ENCODE peak calls at places on chromosomes 7 and 10, in six cellular contexts. L is AG08395; K is effector CD4-positive, alpha-beta T cell; W is activated naive CD4-positive, alpha-beta T cell; D is GM04504; H is T-helper 2 cell. X is an unnamed sample.

GRCh38 chr7:41275255-41275654 is 427.6 kb downstream of the INHBA start:
- DNase-seq in L (no peak), K (no peak), W (no peak), D (no peak), H (no peak), X (no peak)

GRCh38 chr7:27700501-27700900 is 37.8 kb upstream of the HIBADH start:
- DNase-seq in L (no peak), K (no peak), W (no peak), D (no peak), H (no peak), X (no peak)

GRCh38 chr7:43726466-43726865 is 2.9 kb downstream of the COA1 start:
- DNase-seq in L (no peak), K (no peak), W (no peak), D (no peak), H (no peak), X (no peak)

GRCh38 chr10:113064039-113064438 is 114.0 kb downstream of the TCF7L2 start:
- DNase-seq in L (no peak), K (no peak), W (no peak), D (no peak), H (no peak), X (no peak)

GRCh38 chr10:98374176-98374969 is 40.6 kb downstream of the PYROXD2 start:
- DNase-seq in L (peak; percentile 71), K (no peak), W (no peak), D (no peak), H (no peak), X (no peak)

GRCh38 chr10:86366033-86366901 is at the start of gene GRID1:
- DNase-seq in L (peak; percentile 37), K (no peak), W (no peak), D (no peak), H (no peak), X (no peak)

GRCh38 chr10:103888113-103888841 is 29.7 kb downstream of the STN1 start:
- DNase-seq in L (peak; percentile 72), K (no peak), W (no peak), D (no peak), H (peak; percentile 72), X (peak; percentile 75)

GRCh38 chr10:84715911-84716310 is 387.5 kb downstream of the CCSER2 start:
- DNase-seq in L (no peak), K (no peak), W (no peak), D (no peak), H (peak; percentile 27), X (peak; percentile 22)

GRCh38 chr7:16841681-16842080 is 36.9 kb upstream of the AGR2 start:
- DNase-seq in L (peak; percentile 31), K (no peak), W (no peak), D (no peak), H (no peak), X (no peak)

GRCh38 chr7:143415696-143416095 is 7.0 kb upstream of the EPHA1 start:
- DNase-seq in L (no peak), K (no peak), W (no peak), D (no peak), H (no peak), X (no peak)

GRCh38 chr10:1015688-1016087 is 10.0 kb downstream of the IDI2 start:
- DNase-seq in L (no peak), K (no peak), W (no peak), D (no peak), H (no peak), X (no peak)

GRCh38 chr7:42198974-42199668 is 37.9 kb downstream of the GLI3 start:
- DNase-seq in L (peak; percentile 74), K (no peak), W (no peak), D (peak; percentile 79), H (peak; percentile 20), X (no peak)

GRCh38 chr10:17787087-17787942 is 21.8 kb upstream of the MRC1 start:
- DNase-seq in L (peak; percentile 84), K (no peak), W (no peak), D (peak; percentile 80), H (no peak), X (peak; percentile 91)

GRCh38 chr7:28291559-28291958 is 111.0 kb upstream of the JAZF1 start:
- DNase-seq in L (no peak), K (no peak), W (no peak), D (no peak), H (no peak), X (no peak)

GRCh38 chr7:78783179-78783962 is 670.1 kb downstream of the MAGI2 start:
- DNase-seq in L (no peak), K (no peak), W (no peak), D (no peak), H (no peak), X (no peak)

GRCh38 chr7:70925411-70926115 is 206.4 kb upstream of the GALNT17 start:
- DNase-seq in L (no peak), K (no peak), W (no peak), D (no peak), H (no peak), X (no peak)

GRCh38 chr7:100892364-100893317 is 3.0 kb downstream of the ACHE start:
- DNase-seq in L (no peak), K (no peak), W (no peak), D (no peak), H (no peak), X (no peak)

GRCh38 chr10:29535012-29535777 is 99.6 kb downstream of the SVIL start:
- DNase-seq in L (peak; percentile 90), K (no peak), W (no peak), D (peak; percentile 74), H (no peak), X (peak; percentile 22)

GRCh38 chr7:130113887-130114286 is 43.6 kb downstream of the KLHDC10 start:
- DNase-seq in L (no peak), K (no peak), W (no peak), D (no peak), H (no peak), X (no peak)

GRCh38 chr7:92228100-92228499 is 17.6 kb downstream of the KRIT1 start:
- DNase-seq in L (no peak), K (no peak), W (no peak), D (no peak), H (no peak), X (no peak)

GRCh38 chr7:39637400-39637799 is 14.0 kb downstream of the RALA start:
- DNase-seq in L (no peak), K (no peak), W (no peak), D (no peak), H (no peak), X (no peak)

GRCh38 chr10:44195120-44196007 is 189.5 kb downstream of the CXCL12 start:
- DNase-seq in L (peak; percentile 92), K (no peak), W (no peak), D (peak; percentile 87), H (no peak), X (no peak)

GRCh38 chr7:156527458-156527890 is 113.1 kb upstream of the RNF32 start:
- DNase-seq in L (no peak), K (no peak), W (no peak), D (no peak), H (no peak), X (no peak)

GRCh38 chr10:6211341-6212265 is 8.9 kb downstream of the PFKFB3 start:
- DNase-seq in L (peak; percentile 68), K (no peak), W (no peak), D (no peak), H (no peak), X (no peak)

X was measured in Panc1.